ENCODE peak calls at places on chromosomes 4 and X, in ten cellular contexts. B is upper lobe of right lung, G is suprapubic skin, X is right cardiac atrium, M is SJSA1, J is MM.1S, Z is A673, E is iPS DF 6.9, V is mesenchymal stem cell, P is fibroblast of lung. N is an unnamed sample.

GRCh38 chr4:140131663-140132229 is 22.2 kb downstream of the MAML3 start:
- DNase-seq in B (no peak), G (no peak), X (no peak), M (no peak), J (no peak), Z (no peak), E (no peak), V (no peak), P (no peak), N (no peak)

GRCh38 chrX:16828126-16828908 is 41.8 kb downstream of the RBBP7 start:
- DNase-seq in B (no peak), G (no peak), X (peak; percentile 28), M (no peak), J (no peak), Z (peak; percentile 15), E (no peak), V (peak; percentile 59), P (peak; percentile 93), N (no peak)

GRCh38 chr4:54746228-54746627 is 88.5 kb downstream of the KIT start:
- DNase-seq in B (no peak), G (no peak), X (no peak), M (no peak), J (peak; percentile 35), Z (no peak), E (no peak), V (peak; percentile 39), P (peak; percentile 17), N (no peak)

GRCh38 chr4:100372432-100372831 is 145.4 kb downstream of the EMCN start:
- DNase-seq in B (no peak), G (no peak), X (no peak), M (no peak), J (no peak), Z (peak; percentile 50), E (no peak), V (peak; percentile 15), P (no peak), N (peak; percentile 67)

GRCh38 chrX:22093550-22093949 is 61.4 kb downstream of the PHEX start:
- DNase-seq in B (no peak), G (no peak), X (no peak), M (no peak), J (no peak), Z (no peak), E (no peak), V (no peak), P (no peak), N (no peak)

GRCh38 chr4:124111922-124112321 is 600.6 kb downstream of the ANKRD50 start:
- DNase-seq in B (no peak), G (no peak), X (no peak), M (peak; percentile 64), J (peak; percentile 56), Z (peak; percentile 74), E (peak; percentile 22), V (peak; percentile 83), P (peak; percentile 80), N (peak; percentile 79)

GRCh38 chr4:119040711-119041185 is 94.9 kb upstream of the MYOZ2 start:
- DNase-seq in B (no peak), G (no peak), X (no peak), M (peak; percentile 81), J (no peak), Z (no peak), E (no peak), V (peak; percentile 85), P (peak; percentile 94), N (peak; percentile 62)

GRCh38 chrX:113202601-113203000 is 362.0 kb upstream of the AMOT start:
- DNase-seq in B (no peak), G (no peak), X (no peak), M (no peak), J (no peak), Z (no peak), E (no peak), V (no peak), P (no peak), N (no peak)

GRCh38 chr4:85812776-85813175 is 337.8 kb downstream of the ARHGAP24 start:
- DNase-seq in B (no peak), G (no peak), X (no peak), M (no peak), J (no peak), Z (no peak), E (no peak), V (no peak), P (peak; percentile 62), N (no peak)

GRCh38 chrX:10496345-10496965 is 123.9 kb downstream of the MID1 start:
- DNase-seq in B (no peak), G (no peak), X (no peak), M (peak; percentile 66), J (peak; percentile 26), Z (no peak), E (no peak), V (peak; percentile 61), P (peak; percentile 95), N (no peak)

GRCh38 chrX:120450163-120450562 is 18.9 kb downstream of the LAMP2 start:
- DNase-seq in B (no peak), G (no peak), X (no peak), M (no peak), J (no peak), Z (peak; percentile 33), E (no peak), V (no peak), P (no peak), N (peak; percentile 15)

GRCh38 chr4:156242390-156242789 is 288.7 kb upstream of the CTSO start:
- DNase-seq in B (no peak), G (no peak), X (no peak), M (no peak), J (no peak), Z (no peak), E (no peak), V (no peak), P (peak; percentile 54), N (no peak)

GRCh38 chrX:107561468-107562215 is 66.7 kb upstream of the PRPS1 start:
- DNase-seq in B (no peak), G (no peak), X (no peak), M (no peak), J (no peak), Z (no peak), E (no peak), V (no peak), P (peak; percentile 39), N (peak; percentile 83)

GRCh38 chr4:56004235-56004634 is 55.5 kb downstream of the CEP135 start:
- DNase-seq in B (no peak), G (no peak), X (no peak), M (no peak), J (no peak), Z (no peak), E (no peak), V (no peak), P (no peak), N (no peak)

GRCh38 chr4:99857302-99857701 is 36.9 kb downstream of the LAMTOR3 start:
- DNase-seq in B (no peak), G (no peak), X (no peak), M (no peak), J (no peak), Z (no peak), E (no peak), V (no peak), P (no peak), N (no peak)

GRCh38 chr4:151195801-151196200 is 81.2 kb upstream of the PRSS48 start:
- DNase-seq in B (no peak), G (no peak), X (no peak), M (peak; percentile 39), J (no peak), Z (no peak), E (no peak), V (peak; percentile 43), P (peak; percentile 78), N (no peak)
- H3K27ac ChIP-seq in B (peak overlapping the region; percentile 20), G (peak overlapping the region; percentile 92), X (peak overlapping the region; percentile 52), M (peak overlapping the region; percentile 74), J (no peak overlapping the region), Z (no peak overlapping the region), E (no peak overlapping the region), V (peak overlapping the region; percentile 21), P (peak overlapping the region; percentile 77), N (no peak overlapping the region)

DNA sequence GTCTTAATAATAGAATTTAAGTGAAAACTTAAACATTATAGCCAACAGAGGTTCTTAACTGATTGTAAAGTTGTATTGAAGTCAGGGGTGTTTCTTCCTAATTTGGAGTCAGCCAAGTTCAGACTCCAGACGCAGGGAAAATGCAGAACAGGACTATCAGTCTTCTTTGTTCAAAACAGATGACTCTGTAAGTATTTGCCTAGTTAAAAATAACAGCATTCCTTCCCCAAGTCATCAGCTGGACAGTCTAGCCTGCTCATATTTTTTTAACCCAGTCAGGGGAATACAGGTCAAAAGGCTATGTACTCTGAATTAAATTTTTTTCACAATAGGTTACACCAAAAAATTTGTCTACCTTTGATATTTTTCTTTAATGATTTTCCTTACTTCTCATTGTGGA is 73.8 kb upstream of the DCLK2 start:
- DNase-seq in B (no peak), G (no peak), X (no peak), M (peak; percentile 51), J (no peak), Z (no peak), E (no peak), V (peak; percentile 61), P (peak; percentile 90), N (no peak)
- H3K4me1 ChIP-seq in B (no peaks in the 10 kb centered on the region), G (no peaks in the 10 kb centered on the region), X (peaks cover 3% of the 10 kb centered on the region), M (peaks cover 60% of the 10 kb centered on the region), J (peaks cover 5% of the 10 kb centered on the region), Z (peaks cover 33% of the 10 kb centered on the region), E (no peaks in the 10 kb centered on the region), V (peaks cover 5% of the 10 kb centered on the region), P (no peaks in the 10 kb centered on the region), N (peaks cover 21% of the 10 kb centered on the region)

DNA sequence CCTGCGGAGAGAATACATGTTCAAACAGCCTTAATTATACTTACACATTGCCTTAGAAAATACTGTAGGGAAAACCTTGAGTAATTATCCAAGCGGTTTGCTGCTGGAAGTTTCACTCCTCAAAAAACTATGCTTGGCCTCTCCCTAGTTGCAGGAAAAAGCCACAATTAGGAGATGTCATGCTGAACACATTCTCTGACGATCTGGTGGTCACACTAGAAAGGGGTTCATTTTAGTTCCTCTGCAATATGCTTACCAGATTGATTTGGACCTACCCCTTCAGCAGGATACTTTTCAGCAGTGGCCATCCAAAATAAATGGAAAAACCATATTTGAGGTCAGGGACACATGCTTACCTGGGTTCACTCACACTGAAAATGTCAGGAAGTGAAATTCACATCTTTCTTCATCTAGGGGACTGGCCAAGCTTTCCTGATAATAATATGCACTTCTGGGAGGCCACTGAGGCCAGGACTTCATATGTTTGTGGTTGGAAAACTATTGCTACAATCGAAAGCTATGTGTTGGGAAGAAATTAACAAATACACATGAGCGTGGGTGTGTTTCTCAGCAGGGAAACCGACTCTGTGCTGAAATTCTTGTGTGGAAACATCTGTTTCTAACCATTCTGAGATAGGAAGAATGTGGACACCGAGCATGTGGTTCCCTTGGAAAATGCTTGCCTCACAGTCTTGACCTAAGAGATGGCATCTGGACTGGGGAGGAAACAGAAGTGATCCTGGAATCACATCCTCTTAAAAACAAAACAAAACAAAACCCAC is 68.8 kb downstream of the ATXN3L start:
- DNase-seq in B (no peak), G (peak; percentile 68), X (no peak), M (peak; percentile 42), J (no peak), Z (no peak), E (no peak), V (peak; percentile 93), P (peak; percentile 97), N (no peak)
- H3K27ac ChIP-seq in B (peak overlapping the region; percentile 9), G (peak overlapping the region; percentile 38), X (peak overlapping the region; percentile 52), M (peak overlapping the region; percentile 48), J (no peak overlapping the region), Z (no peak overlapping the region), E (no peak overlapping the region), V (peak overlapping the region; percentile 72), P (peak overlapping the region; percentile 28), N (no peak overlapping the region)

DNA sequence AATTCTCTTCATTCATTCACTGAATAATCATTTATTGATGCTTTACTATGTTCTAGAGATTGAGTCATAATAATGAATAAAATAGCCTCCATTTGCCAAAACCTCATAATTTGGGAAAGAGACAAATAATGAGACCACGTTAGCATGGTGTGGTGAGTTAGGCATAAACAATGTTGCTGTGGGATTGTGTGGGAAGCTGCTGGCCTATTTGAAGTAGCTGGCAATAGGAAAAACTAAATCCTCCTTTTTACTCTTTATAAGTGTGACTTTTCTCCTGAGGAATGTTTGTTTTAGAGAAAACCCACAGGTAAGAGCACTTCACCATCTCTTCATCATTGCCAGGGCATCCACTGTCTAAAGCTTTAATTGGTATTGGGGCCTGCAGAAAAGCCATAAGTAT is 95.3 kb downstream of the AREG start:
- DNase-seq in B (no peak), G (no peak), X (no peak), M (no peak), J (no peak), Z (no peak), E (no peak), V (no peak), P (peak; percentile 92), N (no peak)
- H3K4me1 ChIP-seq in B (no peaks in the 10 kb centered on the region), G (peaks cover 3% of the 10 kb centered on the region), X (no peaks in the 10 kb centered on the region), M (peaks cover 12% of the 10 kb centered on the region), J (peaks cover 25% of the 10 kb centered on the region), Z (peaks cover 2% of the 10 kb centered on the region), E (no peaks in the 10 kb centered on the region), V (no peaks in the 10 kb centered on the region), P (no peaks in the 10 kb centered on the region), N (peaks cover 19% of the 10 kb centered on the region)

N was measured in GM23338.